ENCODE peak calls at places on chromosome 19, in eight cellular contexts. One of them, this sample, is unnamed.

GRCh38 chr19:44847144-44848035 is 1.3 kb downstream of the NECTIN2 start:
- DNase-seq in H1: no peak
- DNase-seq in K562: peak
- DNase-seq in PC-3: peak
- DNase-seq in astrocyte: peak
- DNase-seq in fibroblast of lung: peak
- DNase-seq in endothelial cell of umbilical vein: peak
- DNase-seq in H9: peak
- DNase-seq in this sample: peak

GRCh38 chr19:18171605-18172327 is 1.8 kb upstream of the IFI30 start:
- DNase-seq in H9: no peak
- DNase-seq in PC-3: no peak
- DNase-seq in fibroblast of lung: no peak
- DNase-seq in H1: no peak
- DNase-seq in astrocyte: no peak
- DNase-seq in endothelial cell of umbilical vein: no peak
- DNase-seq in K562: no peak
- DNase-seq in this sample: no peak

GRCh38 chr19:21463449-21464105 is 41.8 kb upstream of the ZNF429 start:
- DNase-seq in astrocyte: peak
- DNase-seq in fibroblast of lung: peak
- DNase-seq in endothelial cell of umbilical vein: no peak
- DNase-seq in K562: peak
- DNase-seq in PC-3: peak
- DNase-seq in H9: peak
- DNase-seq in H1: peak
- DNase-seq in this sample: peak

GRCh38 chr19:48424694-48425219 is 21.0 kb upstream of the GRWD1 start:
- DNase-seq in astrocyte: peak
- DNase-seq in fibroblast of lung: peak
- DNase-seq in PC-3: peak
- DNase-seq in H9: peak
- DNase-seq in endothelial cell of umbilical vein: peak
- DNase-seq in H1: no peak
- DNase-seq in K562: peak
- DNase-seq in this sample: no peak

GRCh38 chr19:43983912-43984686 is at the start of gene ZNF155:
- DNase-seq in H1: peak
- DNase-seq in PC-3: peak
- DNase-seq in K562: peak
- DNase-seq in fibroblast of lung: peak
- DNase-seq in astrocyte: peak
- DNase-seq in endothelial cell of umbilical vein: peak
- DNase-seq in H9: peak
- DNase-seq in this sample: peak

GRCh38 chr19:33238750-33239149 is 13.1 kb upstream of the SLC7A10 start:
- DNase-seq in fibroblast of lung: no peak
- DNase-seq in K562: no peak
- DNase-seq in H1: no peak
- DNase-seq in PC-3: no peak
- DNase-seq in astrocyte: no peak
- DNase-seq in H9: no peak
- DNase-seq in endothelial cell of umbilical vein: no peak
- DNase-seq in this sample: no peak

GRCh38 chr19:35040826-35041547 is 534 bp upstream of the HPN start:
- DNase-seq in astrocyte: no peak
- DNase-seq in fibroblast of lung: no peak
- DNase-seq in endothelial cell of umbilical vein: peak
- DNase-seq in H1: no peak
- DNase-seq in H9: peak
- DNase-seq in PC-3: no peak
- DNase-seq in K562: peak
- DNase-seq in this sample: no peak

GRCh38 chr19:41934849-41935374 is 6.7 kb upstream of the ERFL start:
- DNase-seq in H9: peak
- DNase-seq in fibroblast of lung: no peak
- DNase-seq in PC-3: peak
- DNase-seq in K562: peak
- DNase-seq in astrocyte: no peak
- DNase-seq in H1: peak
- DNase-seq in endothelial cell of umbilical vein: peak
- DNase-seq in this sample: peak

GRCh38 chr19:51702754-51703654 is 9.9 kb downstream of the SPACA6 start:
- DNase-seq in K562: no peak
- DNase-seq in H1: peak
- DNase-seq in H9: peak
- DNase-seq in PC-3: no peak
- DNase-seq in endothelial cell of umbilical vein: peak
- DNase-seq in astrocyte: no peak
- DNase-seq in fibroblast of lung: no peak
- DNase-seq in this sample: no peak

GRCh38 chr19:39631626-39632025 is 24.1 kb upstream of the LGALS16 start:
- DNase-seq in K562: no peak
- DNase-seq in endothelial cell of umbilical vein: no peak
- DNase-seq in H1: no peak
- DNase-seq in PC-3: no peak
- DNase-seq in H9: no peak
- DNase-seq in astrocyte: no peak
- DNase-seq in fibroblast of lung: no peak
- DNase-seq in this sample: no peak

GRCh38 chr19:17562097-17562496 is 6.6 kb downstream of the COLGALT1 start:
- DNase-seq in astrocyte: no peak
- DNase-seq in H9: no peak
- DNase-seq in K562: no peak
- DNase-seq in fibroblast of lung: no peak
- DNase-seq in PC-3: no peak
- DNase-seq in H1: no peak
- DNase-seq in endothelial cell of umbilical vein: no peak
- DNase-seq in this sample: no peak

GRCh38 chr19:47021536-47022139 is 2.0 kb downstream of the NPAS1 start:
- DNase-seq in K562: peak
- DNase-seq in astrocyte: no peak
- DNase-seq in PC-3: no peak
- DNase-seq in H1: no peak
- DNase-seq in endothelial cell of umbilical vein: no peak
- DNase-seq in H9: peak
- DNase-seq in fibroblast of lung: peak
- DNase-seq in this sample: no peak

GRCh38 chr19:47018923-47019322 is 714 bp upstream of the NPAS1 start:
- DNase-seq in astrocyte: no peak
- DNase-seq in H1: no peak
- DNase-seq in H9: no peak
- DNase-seq in fibroblast of lung: no peak
- DNase-seq in K562: no peak
- DNase-seq in endothelial cell of umbilical vein: no peak
- DNase-seq in PC-3: no peak
- DNase-seq in this sample: no peak

GRCh38 chr19:47020132-47020805 is 632 bp downstream of the NPAS1 start:
- DNase-seq in H9: no peak
- DNase-seq in H1: no peak
- DNase-seq in K562: peak
- DNase-seq in fibroblast of lung: no peak
- DNase-seq in PC-3: no peak
- DNase-seq in astrocyte: no peak
- DNase-seq in endothelial cell of umbilical vein: no peak
- DNase-seq in this sample: no peak

GRCh38 chr19:47020992-47021496 is 1.4 kb downstream of the NPAS1 start:
- DNase-seq in endothelial cell of umbilical vein: no peak
- DNase-seq in astrocyte: no peak
- DNase-seq in PC-3: no peak
- DNase-seq in H1: no peak
- DNase-seq in K562: peak
- DNase-seq in fibroblast of lung: no peak
- DNase-seq in H9: peak
- DNase-seq in this sample: no peak

DNA sequence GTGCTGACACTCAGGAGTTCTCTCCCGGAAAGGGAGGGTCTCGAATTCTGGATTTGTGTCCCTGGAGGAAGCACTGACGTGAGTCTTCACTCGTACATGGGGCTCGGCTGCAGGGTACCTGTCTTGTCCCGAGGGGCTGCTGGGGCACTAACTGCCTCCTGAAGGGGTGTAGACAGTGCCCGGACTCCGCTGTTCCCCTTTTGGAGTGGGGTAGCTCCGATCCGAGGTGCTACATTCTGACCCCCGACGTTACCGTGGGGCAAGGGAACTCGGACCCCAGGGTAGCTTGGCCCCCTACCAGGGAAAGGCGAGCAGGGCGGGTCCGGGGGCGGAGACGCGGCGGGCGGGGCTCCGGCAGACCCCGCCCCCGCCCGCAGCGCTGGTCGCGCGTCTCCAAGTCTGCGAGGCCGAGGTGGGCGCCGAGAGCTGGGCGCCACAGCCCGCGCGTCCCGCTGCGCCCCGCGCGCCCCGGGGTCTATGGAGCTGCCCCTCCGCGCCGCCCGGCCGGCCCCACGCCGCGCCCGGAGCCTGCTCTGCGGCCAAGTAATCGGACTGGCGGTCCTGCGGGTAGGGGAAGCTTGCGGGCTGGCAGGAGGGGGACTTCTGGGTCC is at the start of gene NPAS1:
- DNase-seq in fibroblast of lung: no peak
- DNase-seq in H1: no peak
- DNase-seq in H9: peak
- DNase-seq in K562: peak
- DNase-seq in endothelial cell of umbilical vein: no peak
- DNase-seq in PC-3: no peak
- DNase-seq in astrocyte: no peak
- DNase-seq in this sample: no peak
- H2AFZ ChIP-seq in fibroblast of lung: no peak
- H2AFZ ChIP-seq in H1: peak
- H2AFZ ChIP-seq in H9: no peak
- H2AFZ ChIP-seq in K562: peak
- H2AFZ ChIP-seq in endothelial cell of umbilical vein: no peak
- H2AFZ ChIP-seq in PC-3: no peak
- H2AFZ ChIP-seq in astrocyte: no peak
- H2AFZ ChIP-seq in this sample: peak

DNA sequence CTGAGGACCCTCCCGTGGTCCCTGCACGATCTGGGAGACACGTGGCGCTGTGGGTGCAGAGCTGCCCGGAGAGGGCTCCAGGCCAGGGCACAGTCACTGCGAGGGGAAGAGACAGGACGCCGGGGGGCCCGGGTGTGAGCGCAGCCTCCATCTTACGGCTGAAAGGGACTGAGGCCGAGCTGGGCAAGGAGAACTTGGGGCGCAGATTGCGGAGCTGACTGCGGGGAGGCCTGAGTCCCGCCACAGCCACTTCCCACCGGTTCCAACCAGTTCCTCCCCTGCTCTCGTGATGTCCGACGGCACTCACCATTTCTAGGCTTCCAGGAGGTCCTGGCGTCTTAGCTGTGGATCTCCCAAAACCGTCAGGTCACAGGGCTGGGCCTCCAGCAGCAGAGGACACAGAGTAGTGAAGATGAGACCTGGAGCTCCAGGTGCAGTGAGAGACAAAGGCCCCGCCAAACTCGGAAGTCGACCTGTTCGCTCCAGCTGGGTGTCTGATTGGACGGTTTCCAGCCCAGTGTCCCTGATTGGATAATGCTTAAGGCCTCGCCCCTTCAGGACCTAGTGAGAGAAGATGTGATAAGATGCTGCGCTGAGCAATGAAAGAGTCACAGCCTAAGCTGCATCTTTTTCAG is 4.8 kb upstream of the ZNF253 start:
- DNase-seq in K562: peak
- DNase-seq in astrocyte: no peak
- DNase-seq in fibroblast of lung: peak
- DNase-seq in PC-3: no peak
- DNase-seq in endothelial cell of umbilical vein: no peak
- DNase-seq in H1: peak
- DNase-seq in H9: peak
- DNase-seq in this sample: no peak
- H2AFZ ChIP-seq in K562: peak
- H2AFZ ChIP-seq in astrocyte: peak
- H2AFZ ChIP-seq in fibroblast of lung: no peak
- H2AFZ ChIP-seq in PC-3: no peak
- H2AFZ ChIP-seq in endothelial cell of umbilical vein: no peak
- H2AFZ ChIP-seq in H1: peak
- H2AFZ ChIP-seq in H9: no peak
- H2AFZ ChIP-seq in this sample: peak

DNA sequence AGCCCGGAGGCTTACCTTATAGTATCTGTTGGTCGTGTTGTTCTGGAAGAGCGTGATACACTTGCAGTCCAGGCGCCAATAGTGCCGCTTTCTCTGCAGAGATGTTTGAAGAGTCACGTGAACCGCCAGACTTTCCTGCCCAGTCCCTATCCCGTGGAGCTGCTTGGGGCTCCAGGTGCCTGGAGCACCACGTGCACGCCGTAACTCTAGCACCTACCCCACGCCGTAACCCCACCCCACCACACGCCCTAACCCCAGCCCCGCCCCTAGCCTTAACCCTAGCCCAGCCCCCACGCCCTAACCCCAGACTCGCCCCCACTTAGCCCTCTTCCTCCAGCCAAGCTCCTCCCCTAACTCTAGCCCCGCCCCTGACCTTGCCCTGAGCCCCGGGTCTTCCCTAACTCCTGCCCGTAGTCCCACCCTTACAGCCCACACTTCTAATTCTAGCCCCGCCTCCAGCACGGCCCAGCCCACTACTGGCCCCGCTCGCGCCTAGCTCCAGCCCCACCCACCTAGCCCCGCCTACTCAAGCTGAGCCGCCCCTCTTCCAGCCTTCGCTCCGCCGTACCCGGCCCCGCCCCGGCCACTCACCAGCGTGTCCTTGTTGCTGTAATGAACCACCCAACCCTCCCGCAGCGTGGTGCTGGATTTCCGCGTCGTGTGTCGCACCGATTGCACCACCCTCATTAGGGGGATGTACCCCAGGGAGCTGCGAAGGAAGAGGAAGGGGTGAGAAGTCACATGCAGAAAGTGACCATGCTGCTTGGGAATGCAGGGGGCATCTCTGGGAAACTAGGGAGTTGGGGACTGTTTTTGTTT is 19.6 kb downstream of the PRKD2 start:
- DNase-seq in H9: peak
- DNase-seq in endothelial cell of umbilical vein: peak
- DNase-seq in K562: peak
- DNase-seq in fibroblast of lung: peak
- DNase-seq in H1: peak
- DNase-seq in PC-3: no peak
- DNase-seq in astrocyte: peak
- DNase-seq in this sample: no peak
- H2AFZ ChIP-seq in H9: no peak
- H2AFZ ChIP-seq in endothelial cell of umbilical vein: no peak
- H2AFZ ChIP-seq in K562: peak
- H2AFZ ChIP-seq in fibroblast of lung: peak
- H2AFZ ChIP-seq in H1: no peak
- H2AFZ ChIP-seq in PC-3: no peak
- H2AFZ ChIP-seq in astrocyte: no peak
- H2AFZ ChIP-seq in this sample: no peak

GRCh38 chr19:47056416-47056815 is 8.0 kb upstream of the TMEM160 start:
- DNase-seq in endothelial cell of umbilical vein: no peak
- DNase-seq in PC-3: no peak
- DNase-seq in K562: no peak
- DNase-seq in H1: no peak
- DNase-seq in H9: no peak
- DNase-seq in fibroblast of lung: no peak
- DNase-seq in astrocyte: no peak
- DNase-seq in this sample: no peak

GRCh38 chr19:47063874-47064273 is 15.4 kb upstream of the TMEM160 start:
- DNase-seq in fibroblast of lung: no peak
- DNase-seq in H9: peak
- DNase-seq in endothelial cell of umbilical vein: no peak
- DNase-seq in H1: no peak
- DNase-seq in astrocyte: no peak
- DNase-seq in PC-3: no peak
- DNase-seq in K562: no peak
- DNase-seq in this sample: no peak

GRCh38 chr19:47057328-47057727 is 8.9 kb upstream of the TMEM160 start:
- DNase-seq in H9: no peak
- DNase-seq in K562: no peak
- DNase-seq in PC-3: no peak
- DNase-seq in fibroblast of lung: no peak
- DNase-seq in astrocyte: no peak
- DNase-seq in H1: no peak
- DNase-seq in endothelial cell of umbilical vein: no peak
- DNase-seq in this sample: no peak

GRCh38 chr19:47058621-47059020 is 10.2 kb upstream of the TMEM160 start:
- DNase-seq in H9: no peak
- DNase-seq in endothelial cell of umbilical vein: no peak
- DNase-seq in astrocyte: no peak
- DNase-seq in H1: no peak
- DNase-seq in K562: peak
- DNase-seq in PC-3: no peak
- DNase-seq in fibroblast of lung: no peak
- DNase-seq in this sample: no peak
- H2AFZ ChIP-seq in H9: no peak
- H2AFZ ChIP-seq in endothelial cell of umbilical vein: no peak
- H2AFZ ChIP-seq in astrocyte: no peak
- H2AFZ ChIP-seq in H1: no peak
- H2AFZ ChIP-seq in K562: peak
- H2AFZ ChIP-seq in PC-3: no peak
- H2AFZ ChIP-seq in fibroblast of lung: no peak
- H2AFZ ChIP-seq in this sample: no peak

This sample was measured in mammary epithelial cell.